ENCODE peak calls at places on chromosomes 3 and 15, in five cellular contexts. P is colonic mucosa; O is COR-L47; W is NCI-H1105; B is stimulated activated CD4-positive, alpha-beta T cell treated with anti-CD3 and anti-CD28 coated beads, Interleukin-4, amount 100 ng/mL, for 1 hour. A is an unnamed sample.

GRCh38 chr3:65551945-65552344 is 486.8 kb downstream of the MAGI1 start:
- DNase-seq in O (no peak), W (peak), B (no peak), P (no peak), A (no peak)

GRCh38 chr15:77474310-77474986 is 53.8 kb downstream of the HMG20A start:
- DNase-seq in B (no peak), W (peak), O (peak), P (no peak), A (no peak)

GRCh38 chr3:137988982-137989381 is 21.0 kb upstream of the CLDN18 start:
- DNase-seq in O (no peak), B (no peak), W (no peak), P (no peak), A (no peak)

GRCh38 chr3:183375787-183376186 is 52.6 kb downstream of the MCF2L2 start:
- DNase-seq in P (no peak), B (no peak), W (no peak), O (no peak), A (no peak)

GRCh38 chr15:67947254-67948039 is 106.7 kb upstream of the PIAS1 start:
- DNase-seq in O (no peak), W (no peak), B (no peak), P (no peak), A (no peak)

GRCh38 chr15:99442268-99442897 is 123.4 kb upstream of the MEF2A start:
- DNase-seq in O (no peak), P (no peak), W (no peak), B (no peak), A (peak)

GRCh38 chr3:61157414-61157813 is 93.8 kb downstream of the FHIT start:
- DNase-seq in O (no peak), B (no peak), W (no peak), P (no peak), A (no peak)

GRCh38 chr3:51974277-51974962 is 444 bp upstream of the ABHD14A start:
- DNase-seq in W (no peak), P (peak), B (no peak), O (no peak), A (peak)

GRCh38 chr15:52236015-52236414 is 44.8 kb upstream of the GNB5 start:
- DNase-seq in P (no peak), W (no peak), O (no peak), B (no peak), A (no peak)

A was measured in lower leg skin.